ENCODE peak calls at places on chromosome 4, in six cellular contexts. N, M, I, T, L and X are unnamed samples.

GRCh38 chr4:2354760-2355159 is 63.7 kb downstream of the ZFYVE28 start:
- DNase-seq in L (no peak), N (no peak), I (no peak), M (no peak), T (no peak), X (no peak)

GRCh38 chr4:8414377-8414776 is 26.1 kb downstream of the ACOX3 start:
- DNase-seq in I (peak), N (no peak), T (no peak), M (no peak), L (no peak), X (no peak)

GRCh38 chr4:43999669-44000068 is 448.9 kb downstream of the KCTD8 start:
- DNase-seq in M (no peak), N (no peak), T (no peak), I (no peak), L (no peak), X (no peak)

GRCh38 chr4:165635261-165635838 is 237.7 kb upstream of the TLL1 start:
- DNase-seq in N (no peak), M (no peak), I (no peak), T (no peak), L (no peak), X (no peak)

GRCh38 chr4:15381806-15382338 is 46.0 kb upstream of the C1QTNF7 start:
- DNase-seq in I (no peak), L (no peak), M (no peak), T (no peak), N (no peak), X (no peak)

GRCh38 chr4:8820178-8821102 is 51.2 kb downstream of the HMX1 start:
- DNase-seq in L (no peak), T (no peak), M (no peak), I (no peak), N (peak), X (no peak)

GRCh38 chr4:72525938-72526337 is 43.1 kb downstream of the ADAMTS3 start:
- DNase-seq in L (peak), I (no peak), T (peak), M (peak), N (peak), X (peak)

GRCh38 chr4:122542411-122543236 is 78.2 kb downstream of the IL21 start:
- DNase-seq in I (no peak), M (no peak), T (peak), L (no peak), N (no peak), X (peak)

GRCh38 chr4:8739820-8740665 is 131.6 kb downstream of the HMX1 start:
- DNase-seq in T (no peak), M (no peak), I (no peak), L (no peak), N (no peak), X (no peak)

GRCh38 chr4:185004562-185005208 is 13.6 kb upstream of the HELT start:
- DNase-seq in N (peak), T (no peak), I (no peak), M (peak), L (peak), X (no peak)
- H3K4me3 ChIP-seq in N (no peak), T (peak), I (no peak), M (peak), L (peak), X (peak)

DNA sequence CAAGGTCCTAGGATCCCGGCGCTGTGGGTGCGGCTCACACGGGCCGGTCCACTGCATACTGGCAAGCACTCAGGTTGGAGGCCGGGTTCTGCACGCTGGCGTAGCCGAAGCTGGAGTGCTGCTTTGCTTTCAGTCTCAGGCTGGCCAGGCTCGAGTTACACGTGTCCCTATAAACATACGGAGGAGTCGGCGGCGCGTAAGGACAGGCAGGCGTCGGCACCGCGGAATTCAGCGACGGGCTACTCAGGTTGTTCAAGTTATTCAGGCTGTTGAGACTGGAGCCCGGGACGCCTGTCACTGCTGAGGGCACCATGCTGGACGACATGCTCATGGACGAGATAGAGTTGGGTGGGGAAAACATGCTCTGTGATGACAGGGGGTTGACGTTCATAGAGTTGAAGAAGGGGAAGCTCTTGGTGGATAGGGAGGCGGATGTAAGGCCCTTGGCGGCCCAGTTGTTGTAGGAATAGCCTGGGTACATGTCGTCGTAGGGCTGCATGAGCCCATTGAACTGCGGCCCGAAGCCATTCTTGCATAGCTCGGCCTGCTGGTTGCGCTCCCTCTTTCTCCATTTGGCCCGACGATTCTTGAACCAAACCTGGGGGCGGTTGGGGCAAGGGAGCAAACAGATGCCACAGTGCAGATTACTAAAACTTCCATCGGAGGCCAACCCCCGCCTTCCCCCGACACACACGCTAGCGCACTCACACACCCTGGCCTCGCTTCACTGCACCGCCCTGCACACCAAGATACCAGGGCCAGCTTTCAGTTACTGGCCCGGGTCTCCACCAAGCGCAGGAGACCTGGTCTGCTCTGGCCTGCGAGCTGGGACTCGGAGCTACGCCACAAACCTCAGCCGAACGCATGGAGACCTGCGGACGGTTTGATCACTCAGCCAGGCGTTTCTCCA is 4.5 kb downstream of the PITX2 start:
- DNase-seq in I (no peak), M (no peak), N (no peak), T (no peak), L (no peak), X (no peak)
- H3K27ac ChIP-seq in I (no peak), M (no peak), N (no peak), T (no peak), L (no peak), X (no peak)

GRCh38 chr4:5050520-5050955 is 742 bp upstream of the STK32B start:
- DNase-seq in L (peak), T (peak), I (no peak), M (peak), N (peak), X (peak)

GRCh38 chr4:5051692-5052423 is 578 bp downstream of the STK32B start:
- DNase-seq in N (no peak), M (no peak), I (no peak), T (peak), L (no peak), X (peak)

GRCh38 chr4:5051210-5051691 is at the start of gene STK32B:
- DNase-seq in N (peak), I (no peak), M (peak), T (peak), L (peak), X (peak)

GRCh38 chr4:5052726-5053425 is 1.6 kb downstream of the STK32B start:
- DNase-seq in N (no peak), L (no peak), I (no peak), M (no peak), T (peak), X (no peak)

GRCh38 chr4:5052424-5052702 is 1.1 kb downstream of the STK32B start:
- DNase-seq in L (no peak), N (no peak), M (no peak), T (no peak), I (no peak), X (peak)
- H3K4me3 ChIP-seq in L (peak), N (no peak), M (peak), T (peak), I (no peak), X (peak)

DNA sequence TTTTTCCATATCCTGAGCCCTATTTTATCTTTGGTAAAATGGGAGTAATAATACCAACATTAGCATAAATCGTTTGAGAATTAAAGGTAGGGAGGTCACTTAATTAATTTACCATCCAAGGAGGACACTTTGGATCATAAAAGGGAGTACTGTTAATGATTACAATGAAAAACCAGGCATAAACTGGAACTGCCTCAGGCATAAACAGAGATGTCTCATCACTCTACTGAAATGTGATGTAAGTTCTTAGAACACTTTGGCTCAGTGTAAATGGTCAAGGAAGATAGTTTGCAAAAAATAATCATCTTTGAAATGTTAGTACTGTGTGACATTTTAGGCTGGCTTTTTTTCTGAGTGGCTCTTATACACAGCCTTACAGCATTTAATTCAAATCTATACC is 268.7 kb downstream of the SLC39A8 start:
- DNase-seq in N (no peak), M (no peak), T (peak), L (no peak), I (no peak), X (no peak)
- H3K27ac ChIP-seq in N (no peak), M (no peak), T (no peak), L (no peak), I (no peak), X (no peak)